ENCODE peak calls at places on chromosomes 5 and 9, in seven cellular contexts. K is GM23248, T is H9, Y is K562, O is neuronal stem cell, E is fibroblast of lung, V is OCI-LY7. N is an unnamed sample.
A peak's percentile ranks its signal among the peaks of the same experiment; 100 is the strongest.

GRCh38 chr9:13033959-13034695 is 245.4 kb downstream of the MPDZ start:
- DNase-seq in T (peak; percentile 80), V (peak; percentile 25), K (peak; percentile 78), Y (peak; percentile 43), O (peak; percentile 56), E (peak; percentile 56), N (peak; percentile 83)

GRCh38 chr5:61675015-61675692 is 343.1 kb downstream of the ZSWIM6 start:
- DNase-seq in E (no peak), K (no peak), T (peak; percentile 44), Y (no peak), V (no peak), O (peak; percentile 63), N (no peak)

GRCh38 chr5:43078956-43079355 is 38.8 kb upstream of the ANXA2R start:
- DNase-seq in O (no peak), Y (no peak), E (peak; percentile 84), V (no peak), T (no peak), K (peak; percentile 85), N (no peak)

GRCh38 chr9:13823021-13823420 is 490.9 kb downstream of the NFIB start:
- DNase-seq in O (no peak), Y (no peak), V (no peak), K (peak; percentile 64), E (peak; percentile 81), T (no peak), N (no peak)

GRCh38 chr9:120578614-120579013 is 1.4 kb downstream of the CDK5RAP2 start:
- DNase-seq in K (no peak), V (no peak), O (no peak), Y (no peak), E (no peak), T (no peak), N (no peak)

GRCh38 chr9:2427016-2427891 is 194.3 kb upstream of the VLDLR start:
- DNase-seq in Y (no peak), E (no peak), V (no peak), T (no peak), K (peak; percentile 5), O (no peak), N (no peak)

GRCh38 chr9:113501129-113501686 is 37.7 kb downstream of the RGS3 start:
- DNase-seq in K (no peak), T (peak; percentile 81), V (no peak), O (no peak), E (no peak), Y (no peak), N (no peak)

GRCh38 chr5:172942556-172942955 is 16.7 kb upstream of the RPL26L1 start:
- DNase-seq in O (no peak), E (no peak), Y (no peak), T (no peak), K (no peak), V (no peak), N (no peak)

GRCh38 chr9:127049044-127049443 is 73.4 kb downstream of the ANGPTL2 start:
- DNase-seq in O (no peak), T (no peak), E (peak; percentile 90), V (no peak), Y (no peak), K (peak; percentile 94), N (no peak)

GRCh38 chr5:50751064-50751657 is 84.7 kb downstream of the PARP8 start:
- DNase-seq in T (no peak), O (peak; percentile 20), K (peak; percentile 65), E (peak; percentile 40), Y (peak; percentile 31), V (peak; percentile 83), N (peak; percentile 86)

GRCh38 chr9:23851024-23851629 is 25.1 kb upstream of the ELAVL2 start:
- DNase-seq in Y (no peak), T (peak; percentile 70), K (peak; percentile 12), O (peak; percentile 73), E (peak; percentile 25), V (no peak), N (no peak)

GRCh38 chr5:55540525-55540924 is 5.8 kb upstream of the PLPP1 start:
- DNase-seq in O (no peak), E (no peak), T (no peak), Y (no peak), V (peak; percentile 11), K (no peak), N (no peak)
- H3K4me2 ChIP-seq in O (no peak overlapping the region), E (no peak overlapping the region), T (no peak overlapping the region), Y (no peak overlapping the region), V (peak overlapping the region; percentile 44), K (no peak overlapping the region), N (peak overlapping the region; percentile 19)

GRCh38 chr9:91697201-91697600 is 252.8 kb downstream of the ROR2 start:
- DNase-seq in K (no peak), Y (no peak), V (no peak), O (no peak), E (no peak), T (no peak), N (no peak)

GRCh38 chr9:91690540-91691249 is 259.3 kb downstream of the ROR2 start:
- DNase-seq in K (peak; percentile 23), E (no peak), T (no peak), Y (no peak), V (no peak), O (no peak), N (no peak)

GRCh38 chr9:91689006-91689405 is 261.0 kb downstream of the ROR2 start:
- DNase-seq in E (peak; percentile 35), K (no peak), Y (no peak), O (no peak), V (no peak), T (no peak), N (no peak)

GRCh38 chr9:91694081-91694870 is 255.8 kb downstream of the ROR2 start:
- DNase-seq in E (no peak), K (no peak), T (no peak), Y (no peak), O (no peak), V (no peak), N (no peak)

GRCh38 chr9:91693226-91693625 is 256.8 kb downstream of the ROR2 start:
- DNase-seq in O (no peak), Y (no peak), T (no peak), E (peak; percentile 29), V (no peak), K (no peak), N (no peak)
- H3K4me2 ChIP-seq in O (no peak overlapping the region), Y (no peak overlapping the region), T (no peak overlapping the region), E (no peak overlapping the region), V (no peak overlapping the region), K (no peak overlapping the region), N (no peak overlapping the region)

DNA sequence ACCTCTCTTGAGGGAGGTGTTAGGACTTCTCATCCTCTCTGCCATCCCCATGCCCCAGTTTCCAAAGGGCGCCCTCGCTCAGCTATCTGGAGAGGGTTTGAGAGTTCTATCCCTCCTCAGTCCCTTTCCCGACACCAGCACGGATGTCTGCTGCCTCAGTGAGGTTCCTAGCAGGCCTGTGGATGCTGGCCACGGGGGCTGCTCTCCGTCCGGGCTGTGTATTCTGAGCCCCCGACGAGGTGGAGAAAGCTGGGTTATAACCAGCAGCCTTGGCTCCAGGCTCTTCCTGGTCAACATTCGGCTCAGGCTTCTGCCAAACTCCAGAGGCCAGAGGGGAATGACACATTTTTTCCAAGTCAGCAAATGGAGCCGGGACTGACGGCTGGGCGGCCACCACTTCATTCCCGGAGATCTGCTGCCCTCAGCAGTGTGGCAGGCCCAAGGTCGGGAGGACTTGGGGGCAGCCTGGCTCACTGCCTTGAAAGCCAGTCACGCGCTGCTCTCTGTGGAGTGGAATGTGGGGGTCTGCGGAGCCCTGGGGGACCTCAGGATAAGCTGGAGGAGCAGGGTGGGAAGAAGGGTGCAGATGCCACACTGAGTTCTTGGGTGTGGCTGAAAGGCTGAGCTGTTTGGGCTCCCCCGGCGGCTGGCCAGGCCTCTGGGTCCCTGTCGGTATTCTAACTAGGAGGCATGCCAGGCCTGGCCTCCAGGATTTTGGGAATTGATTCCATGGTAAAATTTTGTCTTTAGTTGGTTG is 27.4 kb downstream of the PTPA start:
- DNase-seq in E (peak; percentile 61), O (no peak), Y (no peak), K (peak; percentile 89), T (no peak), V (peak; percentile 18), N (no peak)
- H3K4me2 ChIP-seq in E (peak overlapping the region; percentile 37), O (no peak overlapping the region), Y (no peak overlapping the region), K (peak overlapping the region; percentile 97), T (no peak overlapping the region), V (peak overlapping the region; percentile 98), N (no peak overlapping the region)

GRCh38 chr5:116861662-116862061 is 287.0 kb upstream of the SEMA6A start:
- DNase-seq in Y (no peak), T (no peak), E (no peak), O (no peak), V (no peak), K (no peak), N (no peak)
- H3K4me2 ChIP-seq in Y (no peak overlapping the region), T (no peak overlapping the region), E (no peak overlapping the region), O (no peak overlapping the region), V (no peak overlapping the region), K (no peak overlapping the region), N (no peak overlapping the region)

GRCh38 chr5:157747173-157747758 is 3.8 kb downstream of the LSM11 start:
- DNase-seq in Y (no peak), K (no peak), E (no peak), T (no peak), V (no peak), O (no peak), N (no peak)
- H3K4me2 ChIP-seq in Y (no peak overlapping the region), K (no peak overlapping the region), E (no peak overlapping the region), T (no peak overlapping the region), V (no peak overlapping the region), O (no peak overlapping the region), N (no peak overlapping the region)

GRCh38 chr5:157550668-157551067 is 24.9 kb downstream of the ADAM19 start:
- DNase-seq in E (no peak), Y (no peak), O (no peak), V (no peak), T (no peak), K (no peak), N (no peak)
- H3K4me2 ChIP-seq in E (no peak overlapping the region), Y (no peak overlapping the region), O (no peak overlapping the region), V (no peak overlapping the region), T (no peak overlapping the region), K (no peak overlapping the region), N (no peak overlapping the region)

GRCh38 chr5:112685386-112685785 is 52.3 kb upstream of the APC start:
- DNase-seq in T (no peak), O (no peak), V (no peak), E (no peak), K (peak; percentile 20), Y (no peak), N (peak; percentile 57)
- H3K4me2 ChIP-seq in T (no peak overlapping the region), O (no peak overlapping the region), V (no peak overlapping the region), E (no peak overlapping the region), K (peak overlapping the region; percentile 66), Y (no peak overlapping the region), N (peak overlapping the region; percentile 67)

GRCh38 chr9:446074-446699 is 231.5 kb downstream of the DOCK8 start:
- DNase-seq in E (no peak), V (no peak), Y (no peak), K (no peak), T (no peak), O (no peak), N (no peak)
- H3K4me2 ChIP-seq in E (no peak overlapping the region), V (no peak overlapping the region), Y (no peak overlapping the region), K (no peak overlapping the region), T (no peak overlapping the region), O (no peak overlapping the region), N (no peak overlapping the region)

N was measured in Karpas-422.